ENCODE peak calls at places on chromosomes 2 and 18, in five cellular contexts. J is neuronal stem cell, L is H1, N is H9, H is mesenchymal stem cell. D is an unnamed sample.

GRCh38 chr2:160467086-160467485 is 26.5 kb downstream of the RBMS1 start:
- DNase-seq in J (no peak), L (no peak), N (no peak), H (no peak), D (peak)

GRCh38 chr2:218291934-218292699 is at the start of gene TMBIM1:
- DNase-seq in L (peak), H (peak), N (peak), J (peak), D (peak)

GRCh38 chr2:33375054-33375453 is 101.4 kb upstream of the RASGRP3 start:
- DNase-seq in N (no peak), J (no peak), L (no peak), H (no peak), D (no peak)

GRCh38 chr2:238564286-238564920 is 137.7 kb downstream of the ASB1 start:
- DNase-seq in L (no peak), H (no peak), N (no peak), J (no peak), D (no peak)

GRCh38 chr2:176001281-176001902 is 675 bp downstream of the LNPK start:
- DNase-seq in H (peak), J (no peak), N (no peak), L (no peak), D (peak)

GRCh38 chr2:9297807-9298206 is 91.2 kb downstream of the ASAP2 start:
- DNase-seq in H (no peak), J (no peak), L (no peak), N (no peak), D (no peak)

GRCh38 chr18:48121752-48122151 is 191.3 kb upstream of the SMAD2 start:
- DNase-seq in J (no peak), N (no peak), L (no peak), H (no peak), D (no peak)

GRCh38 chr2:70509565-70509964 is 44.1 kb downstream of the TGFA start:
- DNase-seq in J (no peak), L (no peak), H (no peak), N (no peak), D (no peak)

GRCh38 chr2:66696856-66697255 is 261.9 kb downstream of the MEIS1 start:
- DNase-seq in J (no peak), L (no peak), N (no peak), H (no peak), D (no peak)

GRCh38 chr2:213065583-213066444 is 85.6 kb downstream of the IKZF2 start:
- DNase-seq in J (no peak), L (no peak), H (peak), N (peak), D (no peak)

GRCh38 chr2:241048949-241049343 is 50.5 kb downstream of the SNED1 start:
- DNase-seq in H (no peak), J (no peak), N (no peak), L (no peak), D (no peak)

GRCh38 chr18:44715245-44715644 is 34.6 kb downstream of the SETBP1 start:
- DNase-seq in L (no peak), N (no peak), H (peak), J (no peak), D (peak)

GRCh38 chr2:127377262-127377661 is 10.5 kb downstream of the MAP3K2 start:
- DNase-seq in H (no peak), L (no peak), J (no peak), N (no peak), D (no peak)

GRCh38 chr2:101041413-101041812 is 39.3 kb downstream of the RPL31 start:
- DNase-seq in N (no peak), J (no peak), L (no peak), H (no peak), D (no peak)

GRCh38 chr2:99777656-99778290 is 288.0 kb upstream of the REV1 start:
- DNase-seq in L (no peak), J (no peak), H (no peak), N (no peak), D (no peak)

GRCh38 chr2:55949613-55950012 is 26.0 kb upstream of the EFEMP1 start:
- DNase-seq in J (no peak), L (no peak), N (no peak), H (no peak), D (no peak)

GRCh38 chr2:219296142-219296541 is 13.1 kb downstream of the PTPRN start:
- DNase-seq in J (no peak), H (no peak), N (no peak), L (no peak), D (no peak)

GRCh38 chr18:38611036-38611964 is 1045.7 kb upstream of the CELF4 start:
- DNase-seq in J (no peak), N (no peak), H (peak), L (no peak), D (peak)

DNA sequence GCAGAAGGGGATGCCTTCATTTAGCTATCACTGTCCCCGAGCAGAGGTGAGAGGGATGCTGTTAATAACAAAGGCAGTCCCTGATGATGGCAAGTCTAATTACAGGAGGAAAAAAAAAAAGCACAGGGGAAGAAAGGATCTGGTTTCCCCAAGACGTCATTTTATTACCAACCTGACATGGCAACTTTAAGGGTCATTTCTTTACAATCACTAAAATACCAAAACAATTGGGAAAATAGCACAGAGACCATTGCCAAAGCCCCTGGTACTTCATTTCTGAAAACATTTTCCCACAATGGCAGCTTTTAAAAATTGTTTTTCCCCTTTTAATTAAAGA is 337.9 kb upstream of the FIGN start:
- DNase-seq in H (no peak), N (no peak), J (no peak), L (no peak), D (no peak)
- H2BK12ac ChIP-seq in H (no peak), N (no peak), J (no peak), L (no peak), D (no peak)

DNA sequence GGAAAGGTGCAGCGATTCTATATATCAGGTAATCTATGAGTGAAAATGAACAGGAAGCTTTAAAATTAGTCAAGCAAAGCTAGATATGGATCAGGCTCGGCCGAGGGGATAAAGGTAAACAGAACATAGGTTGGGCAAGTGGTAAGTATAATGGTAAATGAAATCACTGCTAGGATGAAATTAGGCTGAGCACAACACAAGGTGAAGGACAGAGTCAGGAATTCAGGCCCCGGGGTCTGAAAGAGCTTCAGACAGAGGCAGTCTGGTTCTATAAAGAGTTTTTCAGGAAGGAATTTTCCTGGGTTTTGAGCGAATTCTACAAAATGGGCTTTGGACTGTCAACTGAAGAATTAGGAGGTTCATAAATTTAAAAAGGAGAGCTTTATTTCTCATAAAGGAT is 513.2 kb upstream of the CDH2 start:
- DNase-seq in H (no peak), L (no peak), J (no peak), N (no peak), D (no peak)
- H3K18ac ChIP-seq in H (no peak), L (no peak), J (no peak), N (no peak), D (no peak)

GRCh38 chr18:9137168-9138066 is 836 bp downstream of the ANKRD12 start:
- DNase-seq in L (peak), H (peak), N (no peak), J (peak), D (peak)

GRCh38 chr18:9133225-9133624 is 3.4 kb upstream of the ANKRD12 start:
- DNase-seq in N (no peak), L (no peak), H (no peak), J (no peak), D (peak)

GRCh38 chr18:9136315-9137141 is at the start of gene ANKRD12:
- DNase-seq in H (peak), N (peak), J (peak), L (peak), D (peak)

GRCh38 chr18:9135912-9136314 is 668 bp upstream of the ANKRD12 start:
- DNase-seq in N (peak), L (peak), J (no peak), H (peak), D (no peak)

GRCh38 chr18:9135081-9135911 is 1.3 kb upstream of the ANKRD12 start:
- DNase-seq in J (no peak), H (no peak), L (no peak), N (no peak), D (no peak)
- H2BK120ac ChIP-seq in J (no peak), H (no peak), L (no peak), N (no peak), D (no peak)

GRCh38 chr18:75247601-75248421 is 37.2 kb downstream of the TSHZ1 start:
- DNase-seq in N (no peak), H (peak), L (no peak), J (no peak), D (no peak)
- H2BK12ac ChIP-seq in N (no peak), H (no peak), L (no peak), J (no peak), D (no peak)

GRCh38 chr18:78962098-78962497 is 17.5 kb upstream of the SALL3 start:
- DNase-seq in N (no peak), J (no peak), H (no peak), L (no peak), D (no peak)

GRCh38 chr18:78965917-78966878 is 13.4 kb upstream of the SALL3 start:
- DNase-seq in J (no peak), N (peak), L (peak), H (no peak), D (no peak)

GRCh38 chr18:78969574-78970315 is 9.9 kb upstream of the SALL3 start:
- DNase-seq in L (peak), H (no peak), N (peak), J (no peak), D (no peak)

GRCh38 chr18:78967692-78968091 is 11.9 kb upstream of the SALL3 start:
- DNase-seq in H (no peak), N (no peak), L (no peak), J (no peak), D (no peak)

GRCh38 chr18:78965260-78965659 is 14.4 kb upstream of the SALL3 start:
- DNase-seq in J (no peak), N (peak), H (no peak), L (no peak), D (no peak)
- H3K18ac ChIP-seq in J (peak), N (no peak), H (no peak), L (no peak), D (no peak)

GRCh38 chr2:27854224-27854623 is 36.0 kb downstream of the RBKS start:
- DNase-seq in N (no peak), H (no peak), J (no peak), L (no peak), D (no peak)
- H2BK120ac ChIP-seq in N (no peak), H (no peak), J (no peak), L (no peak), D (no peak)